ENCODE peak calls at places on chromosomes 7 and 10, in five cellular contexts. G, O, R, V and K are unnamed samples.

GRCh38 chr10:86160890-86161585 is 205.6 kb downstream of the GRID1 start:
- DNase-seq in G (no peak), O (no peak), R (no peak), V (no peak), K (no peak)

GRCh38 chr10:98010939-98011685 is 19.3 kb downstream of the CRTAC1 start:
- DNase-seq in G (no peak), O (no peak), R (no peak), V (no peak), K (no peak)

GRCh38 chr10:111078505-111079185 is 1.8 kb downstream of the ADRA2A start:
- DNase-seq in G (no peak), O (no peak), R (no peak), V (no peak), K (no peak)

GRCh38 chr7:30285067-30285530 is 702 bp downstream of the ZNRF2 start:
- DNase-seq in G (no peak), O (peak; percentile 17), R (peak; percentile 42), V (peak; percentile 30), K (peak; percentile 19)

GRCh38 chr10:102419561-102420442 is 834 bp upstream of the FBXL15 start:
- DNase-seq in G (no peak), O (peak; percentile 65), R (no peak), V (peak; percentile 80), K (peak; percentile 75)

GRCh38 chr10:122417667-122418066 is 36.8 kb upstream of the ARMS2 start:
- DNase-seq in G (no peak), O (no peak), R (no peak), V (no peak), K (no peak)

GRCh38 chr7:21383833-21384220 is 44.1 kb upstream of the SP4 start:
- DNase-seq in G (no peak), O (no peak), R (no peak), V (no peak), K (no peak)

GRCh38 chr10:116772901-116773300 is 30.5 kb upstream of the HSPA12A start:
- DNase-seq in G (no peak), O (no peak), R (no peak), V (no peak), K (no peak)

GRCh38 chr10:127592586-127592985 is 43.5 kb downstream of the NPS start:
- DNase-seq in G (no peak), O (no peak), R (no peak), V (no peak), K (no peak)

GRCh38 chr10:15228426-15228825 is 59.9 kb upstream of the NMT2 start:
- DNase-seq in G (no peak), O (no peak), R (no peak), V (no peak), K (no peak)

GRCh38 chr10:119377905-119378736 is 164.4 kb downstream of the RGS10 start:
- DNase-seq in G (no peak), O (no peak), R (no peak), V (no peak), K (peak; percentile 82)

GRCh38 chr10:25758041-25758457 is 176.0 kb upstream of the MYO3A start:
- DNase-seq in G (no peak), O (no peak), R (no peak), V (no peak), K (peak; percentile 10)

GRCh38 chr10:94293344-94293743 is 69.4 kb downstream of the NOC3L start:
- DNase-seq in G (no peak), O (no peak), R (no peak), V (no peak), K (no peak)

GRCh38 chr7:95589031-95589430 is 7.3 kb downstream of the PDK4 start:
- DNase-seq in G (no peak), O (no peak), R (no peak), V (no peak), K (no peak)

GRCh38 chr7:36984710-36985308 is 260.5 kb upstream of the AOAH start:
- DNase-seq in G (no peak), O (no peak), R (no peak), V (no peak), K (peak; percentile 64)

GRCh38 chr10:70648427-70648826 is 23.9 kb upstream of the ADAMTS14 start:
- DNase-seq in G (no peak), O (no peak), R (no peak), V (no peak), K (no peak)